ENCODE peak calls at places on chromosomes 3 and 15, in five cellular contexts. One of them, this sample, is unnamed.

GRCh38 chr3:141498592-141499223 is 11.9 kb downstream of the RASA2 start:
- DNase-seq in mammary epithelial cell: no peak
- DNase-seq in SK-N-SH: no peak
- DNase-seq in body of pancreas: no peak
- DNase-seq in heart left ventricle: no peak
- DNase-seq in this sample: peak; percentile 57

GRCh38 chr3:139288266-139288821 is 55.5 kb upstream of the MRPS22 start:
- DNase-seq in SK-N-SH: peak; percentile 47
- DNase-seq in heart left ventricle: peak; percentile 66
- DNase-seq in mammary epithelial cell: no peak
- DNase-seq in body of pancreas: peak; percentile 79
- DNase-seq in this sample: no peak

GRCh38 chr3:40901298-40901697 is 298.0 kb upstream of the CTNNB1 start:
- DNase-seq in SK-N-SH: no peak
- DNase-seq in heart left ventricle: no peak
- DNase-seq in mammary epithelial cell: no peak
- DNase-seq in body of pancreas: no peak
- DNase-seq in this sample: no peak

GRCh38 chr3:143138948-143139347 is 19.4 kb downstream of the CHST2 start:
- DNase-seq in mammary epithelial cell: no peak
- DNase-seq in heart left ventricle: no peak
- DNase-seq in body of pancreas: no peak
- DNase-seq in SK-N-SH: no peak
- DNase-seq in this sample: no peak

GRCh38 chr3:23806322-23807160 is 786 bp downstream of the UBE2E1 start:
- DNase-seq in body of pancreas: peak; percentile 22
- DNase-seq in heart left ventricle: peak; percentile 69
- DNase-seq in SK-N-SH: peak; percentile 80
- DNase-seq in mammary epithelial cell: no peak
- DNase-seq in this sample: peak; percentile 51

GRCh38 chr3:9600597-9600996 is 47.0 kb upstream of the LHFPL4 start:
- DNase-seq in body of pancreas: peak; percentile 69
- DNase-seq in heart left ventricle: peak; percentile 74
- DNase-seq in mammary epithelial cell: no peak
- DNase-seq in SK-N-SH: peak; percentile 73
- DNase-seq in this sample: peak; percentile 70

GRCh38 chr3:117660941-117661635 is 951.5 kb downstream of the TUSC7 start:
- DNase-seq in body of pancreas: no peak
- DNase-seq in SK-N-SH: no peak
- DNase-seq in mammary epithelial cell: no peak
- DNase-seq in heart left ventricle: no peak
- DNase-seq in this sample: no peak

GRCh38 chr15:38670142-38671002 is 105.8 kb upstream of the RASGRP1 start:
- DNase-seq in SK-N-SH: no peak
- DNase-seq in mammary epithelial cell: no peak
- DNase-seq in heart left ventricle: no peak
- DNase-seq in body of pancreas: no peak
- DNase-seq in this sample: no peak

GRCh38 chr3:148711981-148712666 is 14.4 kb downstream of the AGTR1 start:
- DNase-seq in mammary epithelial cell: no peak
- DNase-seq in heart left ventricle: no peak
- DNase-seq in SK-N-SH: no peak
- DNase-seq in body of pancreas: no peak
- DNase-seq in this sample: no peak

GRCh38 chr15:77649610-77650009 is 16.9 kb upstream of the LINGO1 start:
- DNase-seq in body of pancreas: no peak
- DNase-seq in mammary epithelial cell: no peak
- DNase-seq in SK-N-SH: no peak
- DNase-seq in heart left ventricle: peak; percentile 20
- DNase-seq in this sample: no peak
- H3K36me3 ChIP-seq in body of pancreas: no peaks in the 10 kb centered on the region
- H3K36me3 ChIP-seq in mammary epithelial cell: no peaks in the 10 kb centered on the region
- H3K36me3 ChIP-seq in SK-N-SH: no peaks in the 10 kb centered on the region
- H3K36me3 ChIP-seq in heart left ventricle: no peaks in the 10 kb centered on the region
- H3K36me3 ChIP-seq in this sample: no peaks in the 10 kb centered on the region

GRCh38 chr3:76668653-76669052 is 371.2 kb upstream of the ROBO2 start:
- DNase-seq in body of pancreas: no peak
- DNase-seq in heart left ventricle: no peak
- DNase-seq in SK-N-SH: no peak
- DNase-seq in mammary epithelial cell: no peak
- DNase-seq in this sample: no peak
- TF ChIP-seq CTCF in body of pancreas: no peak
- TF ChIP-seq CTCF in heart left ventricle: no peak
- TF ChIP-seq CTCF in SK-N-SH: no peak
- TF ChIP-seq CTCF in mammary epithelial cell: no peak
- TF ChIP-seq CTCF in this sample: no peak

DNA sequence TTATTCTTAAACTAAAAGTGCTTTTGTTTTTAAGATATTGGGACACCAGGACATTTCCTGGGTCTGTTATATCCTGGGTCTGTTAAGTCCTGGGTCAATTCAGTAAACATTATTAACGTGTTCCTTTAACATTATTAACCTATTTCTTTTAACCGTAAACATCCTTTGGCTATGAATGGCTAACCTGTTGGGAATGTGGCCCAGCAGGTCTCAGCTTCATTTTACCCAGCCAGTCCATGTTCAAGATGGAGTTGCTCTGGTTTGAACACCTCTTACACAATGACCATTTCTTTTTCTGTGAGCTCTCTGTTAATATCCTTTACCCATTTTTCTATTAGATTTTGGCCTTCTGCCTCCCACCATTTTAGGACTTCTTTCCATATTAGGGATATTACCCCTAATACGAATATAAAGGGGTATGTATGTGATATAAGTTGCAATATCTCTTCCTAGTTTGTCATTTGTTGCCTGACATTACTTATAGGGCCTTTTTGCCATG is 88.9 kb upstream of the NEDD4 start:
- DNase-seq in mammary epithelial cell: peak; percentile 38
- DNase-seq in body of pancreas: no peak
- DNase-seq in SK-N-SH: no peak
- DNase-seq in heart left ventricle: no peak
- DNase-seq in this sample: no peak
- H3K36me3 ChIP-seq in mammary epithelial cell: no peaks in the 10 kb centered on the region
- H3K36me3 ChIP-seq in body of pancreas: no peaks in the 10 kb centered on the region
- H3K36me3 ChIP-seq in SK-N-SH: no peaks in the 10 kb centered on the region
- H3K36me3 ChIP-seq in heart left ventricle: no peaks in the 10 kb centered on the region
- H3K36me3 ChIP-seq in this sample: no peaks in the 10 kb centered on the region

GRCh38 chr3:65974505-65974904 is 64.2 kb downstream of the MAGI1 start:
- DNase-seq in mammary epithelial cell: no peak
- DNase-seq in heart left ventricle: no peak
- DNase-seq in SK-N-SH: no peak
- DNase-seq in body of pancreas: no peak
- DNase-seq in this sample: no peak
- TF ChIP-seq CTCF in mammary epithelial cell: no peak
- TF ChIP-seq CTCF in heart left ventricle: no peak
- TF ChIP-seq CTCF in SK-N-SH: no peak
- TF ChIP-seq CTCF in body of pancreas: no peak
- TF ChIP-seq CTCF in this sample: no peak